ENCODE peak calls at places on chromosomes 3 and 15, in ten cellular contexts. One of them, this sample, is unnamed.

GRCh38 chr3:120652281-120652680 is 29.8 kb downstream of the HGD start:
- DNase-seq in tibial nerve: no peak
- DNase-seq in T-helper 17 cell: no peak
- DNase-seq in OCI-LY7: no peak
- DNase-seq in adipocyte: no peak
- DNase-seq in lung: no peak
- DNase-seq in neuronal stem cell: no peak
- DNase-seq in WERI-Rb-1: peak; percentile 40
- DNase-seq in HCT116: no peak
- DNase-seq in fibroblast of lung: no peak
- DNase-seq in this sample: no peak

GRCh38 chr3:13018039-13018431 is 55.2 kb downstream of the IQSEC1 start:
- DNase-seq in neuronal stem cell: no peak
- DNase-seq in tibial nerve: no peak
- DNase-seq in T-helper 17 cell: no peak
- DNase-seq in adipocyte: peak; percentile 30
- DNase-seq in fibroblast of lung: no peak
- DNase-seq in lung: no peak
- DNase-seq in WERI-Rb-1: peak; percentile 37
- DNase-seq in HCT116: no peak
- DNase-seq in OCI-LY7: no peak
- DNase-seq in this sample: no peak

GRCh38 chr3:70049761-70050160 is 50.2 kb downstream of the SAMMSON start:
- DNase-seq in OCI-LY7: no peak
- DNase-seq in adipocyte: peak; percentile 3
- DNase-seq in WERI-Rb-1: no peak
- DNase-seq in neuronal stem cell: no peak
- DNase-seq in HCT116: no peak
- DNase-seq in lung: no peak
- DNase-seq in tibial nerve: no peak
- DNase-seq in T-helper 17 cell: no peak
- DNase-seq in fibroblast of lung: peak; percentile 26
- DNase-seq in this sample: no peak

GRCh38 chr15:51401872-51402517 is 60.5 kb downstream of the GLDN start:
- DNase-seq in WERI-Rb-1: peak; percentile 64
- DNase-seq in tibial nerve: peak; percentile 33
- DNase-seq in T-helper 17 cell: no peak
- DNase-seq in OCI-LY7: no peak
- DNase-seq in neuronal stem cell: peak; percentile 39
- DNase-seq in adipocyte: peak; percentile 55
- DNase-seq in HCT116: no peak
- DNase-seq in fibroblast of lung: peak; percentile 24
- DNase-seq in lung: no peak
- DNase-seq in this sample: peak; percentile 58

GRCh38 chr3:42823351-42823750 is 14.1 kb downstream of the ACKR2 start:
- DNase-seq in T-helper 17 cell: no peak
- DNase-seq in fibroblast of lung: no peak
- DNase-seq in OCI-LY7: no peak
- DNase-seq in WERI-Rb-1: peak; percentile 47
- DNase-seq in HCT116: no peak
- DNase-seq in tibial nerve: no peak
- DNase-seq in adipocyte: no peak
- DNase-seq in lung: no peak
- DNase-seq in neuronal stem cell: no peak
- DNase-seq in this sample: no peak

GRCh38 chr3:31724681-31725080 is 192.0 kb downstream of the STT3B start:
- DNase-seq in lung: no peak
- DNase-seq in tibial nerve: no peak
- DNase-seq in adipocyte: no peak
- DNase-seq in fibroblast of lung: peak; percentile 13
- DNase-seq in HCT116: no peak
- DNase-seq in T-helper 17 cell: no peak
- DNase-seq in neuronal stem cell: no peak
- DNase-seq in OCI-LY7: peak; percentile 65
- DNase-seq in WERI-Rb-1: no peak
- DNase-seq in this sample: no peak

GRCh38 chr3:150421799-150422548 is 13.9 kb downstream of the TSC22D2 start:
- DNase-seq in tibial nerve: no peak
- DNase-seq in lung: no peak
- DNase-seq in T-helper 17 cell: no peak
- DNase-seq in OCI-LY7: no peak
- DNase-seq in fibroblast of lung: peak; percentile 69
- DNase-seq in HCT116: no peak
- DNase-seq in adipocyte: no peak
- DNase-seq in WERI-Rb-1: no peak
- DNase-seq in neuronal stem cell: no peak
- DNase-seq in this sample: no peak

GRCh38 chr15:33226559-33227181 is 32.2 kb upstream of the FMN1 start:
- DNase-seq in fibroblast of lung: peak; percentile 45
- DNase-seq in OCI-LY7: peak; percentile 76
- DNase-seq in WERI-Rb-1: peak; percentile 48
- DNase-seq in tibial nerve: peak; percentile 25
- DNase-seq in T-helper 17 cell: peak; percentile 54
- DNase-seq in adipocyte: peak; percentile 12
- DNase-seq in neuronal stem cell: no peak
- DNase-seq in lung: peak; percentile 51
- DNase-seq in HCT116: peak; percentile 70
- DNase-seq in this sample: no peak

GRCh38 chr3:54134713-54135112 is 12.4 kb downstream of the CACNA2D3 start:
- DNase-seq in WERI-Rb-1: no peak
- DNase-seq in neuronal stem cell: no peak
- DNase-seq in T-helper 17 cell: no peak
- DNase-seq in tibial nerve: no peak
- DNase-seq in HCT116: no peak
- DNase-seq in adipocyte: no peak
- DNase-seq in OCI-LY7: no peak
- DNase-seq in fibroblast of lung: no peak
- DNase-seq in lung: no peak
- DNase-seq in this sample: no peak

GRCh38 chr3:124263168-124263567 is 271.2 kb upstream of the ROPN1 start:
- DNase-seq in OCI-LY7: no peak
- DNase-seq in lung: no peak
- DNase-seq in adipocyte: peak; percentile 92
- DNase-seq in neuronal stem cell: no peak
- DNase-seq in HCT116: no peak
- DNase-seq in fibroblast of lung: peak; percentile 96
- DNase-seq in T-helper 17 cell: no peak
- DNase-seq in tibial nerve: no peak
- DNase-seq in WERI-Rb-1: no peak
- DNase-seq in this sample: no peak

GRCh38 chr3:170397579-170398177 is 21.0 kb upstream of the CLDN11 start:
- DNase-seq in fibroblast of lung: no peak
- DNase-seq in neuronal stem cell: no peak
- DNase-seq in OCI-LY7: no peak
- DNase-seq in WERI-Rb-1: no peak
- DNase-seq in tibial nerve: no peak
- DNase-seq in HCT116: no peak
- DNase-seq in T-helper 17 cell: no peak
- DNase-seq in lung: no peak
- DNase-seq in adipocyte: no peak
- DNase-seq in this sample: no peak

GRCh38 chr3:147493065-147493464 is 83.9 kb downstream of the ZIC1 start:
- DNase-seq in T-helper 17 cell: no peak
- DNase-seq in neuronal stem cell: no peak
- DNase-seq in OCI-LY7: no peak
- DNase-seq in fibroblast of lung: no peak
- DNase-seq in WERI-Rb-1: no peak
- DNase-seq in lung: no peak
- DNase-seq in adipocyte: no peak
- DNase-seq in tibial nerve: no peak
- DNase-seq in HCT116: no peak
- DNase-seq in this sample: no peak

GRCh38 chr15:20340331-20340811 is 201.2 kb downstream of the GOLGA6L6 start:
- DNase-seq in fibroblast of lung: no peak
- DNase-seq in lung: peak; percentile 64
- DNase-seq in T-helper 17 cell: peak; percentile 44
- DNase-seq in tibial nerve: no peak
- DNase-seq in HCT116: no peak
- DNase-seq in WERI-Rb-1: peak; percentile 38
- DNase-seq in neuronal stem cell: no peak
- DNase-seq in adipocyte: peak; percentile 20
- DNase-seq in OCI-LY7: no peak
- DNase-seq in this sample: peak; percentile 22

GRCh38 chr15:55588070-55588817 is at the start of gene PYGO1:
- DNase-seq in tibial nerve: peak; percentile 27
- DNase-seq in adipocyte: peak; percentile 88
- DNase-seq in fibroblast of lung: peak; percentile 74
- DNase-seq in WERI-Rb-1: peak; percentile 72
- DNase-seq in neuronal stem cell: peak; percentile 71
- DNase-seq in OCI-LY7: no peak
- DNase-seq in T-helper 17 cell: no peak
- DNase-seq in lung: peak; percentile 57
- DNase-seq in HCT116: no peak
- DNase-seq in this sample: peak; percentile 79

GRCh38 chr3:172315401-172316091 is 132.7 kb downstream of the GHSR start:
- DNase-seq in neuronal stem cell: no peak
- DNase-seq in fibroblast of lung: peak; percentile 81
- DNase-seq in WERI-Rb-1: no peak
- DNase-seq in T-helper 17 cell: no peak
- DNase-seq in OCI-LY7: no peak
- DNase-seq in lung: peak; percentile 49
- DNase-seq in HCT116: peak; percentile 35
- DNase-seq in adipocyte: peak; percentile 39
- DNase-seq in tibial nerve: no peak
- DNase-seq in this sample: no peak

GRCh38 chr15:67882487-67883227 is 42.8 kb upstream of the RNU6-1 start:
- DNase-seq in adipocyte: peak; percentile 19
- DNase-seq in WERI-Rb-1: no peak
- DNase-seq in lung: no peak
- DNase-seq in HCT116: no peak
- DNase-seq in T-helper 17 cell: no peak
- DNase-seq in neuronal stem cell: no peak
- DNase-seq in tibial nerve: no peak
- DNase-seq in OCI-LY7: peak; percentile 67
- DNase-seq in fibroblast of lung: no peak
- DNase-seq in this sample: no peak

GRCh38 chr15:36481156-36481555 is 98.3 kb upstream of the CDIN1 start:
- DNase-seq in fibroblast of lung: no peak
- DNase-seq in HCT116: no peak
- DNase-seq in adipocyte: no peak
- DNase-seq in lung: no peak
- DNase-seq in OCI-LY7: no peak
- DNase-seq in WERI-Rb-1: no peak
- DNase-seq in T-helper 17 cell: no peak
- DNase-seq in tibial nerve: no peak
- DNase-seq in neuronal stem cell: no peak
- DNase-seq in this sample: no peak

GRCh38 chr3:118055381-118055780 is 979.3 kb downstream of the IGSF11 start:
- DNase-seq in tibial nerve: no peak
- DNase-seq in HCT116: no peak
- DNase-seq in OCI-LY7: no peak
- DNase-seq in fibroblast of lung: no peak
- DNase-seq in neuronal stem cell: no peak
- DNase-seq in T-helper 17 cell: no peak
- DNase-seq in WERI-Rb-1: no peak
- DNase-seq in adipocyte: peak; percentile 72
- DNase-seq in lung: no peak
- DNase-seq in this sample: no peak
- H3K9me3 ChIP-seq in tibial nerve: no peaks in the 10 kb centered on the region
- H3K9me3 ChIP-seq in HCT116: no peaks in the 10 kb centered on the region
- H3K9me3 ChIP-seq in OCI-LY7: no peaks in the 10 kb centered on the region
- H3K9me3 ChIP-seq in fibroblast of lung: no peaks in the 10 kb centered on the region
- H3K9me3 ChIP-seq in neuronal stem cell: no peaks in the 10 kb centered on the region
- H3K9me3 ChIP-seq in T-helper 17 cell: no peaks in the 10 kb centered on the region
- H3K9me3 ChIP-seq in WERI-Rb-1: no peaks in the 10 kb centered on the region
- H3K9me3 ChIP-seq in adipocyte: peaks cover 5% of the 10 kb centered on the region
- H3K9me3 ChIP-seq in lung: no peaks in the 10 kb centered on the region
- H3K9me3 ChIP-seq in this sample: no peaks in the 10 kb centered on the region

DNA sequence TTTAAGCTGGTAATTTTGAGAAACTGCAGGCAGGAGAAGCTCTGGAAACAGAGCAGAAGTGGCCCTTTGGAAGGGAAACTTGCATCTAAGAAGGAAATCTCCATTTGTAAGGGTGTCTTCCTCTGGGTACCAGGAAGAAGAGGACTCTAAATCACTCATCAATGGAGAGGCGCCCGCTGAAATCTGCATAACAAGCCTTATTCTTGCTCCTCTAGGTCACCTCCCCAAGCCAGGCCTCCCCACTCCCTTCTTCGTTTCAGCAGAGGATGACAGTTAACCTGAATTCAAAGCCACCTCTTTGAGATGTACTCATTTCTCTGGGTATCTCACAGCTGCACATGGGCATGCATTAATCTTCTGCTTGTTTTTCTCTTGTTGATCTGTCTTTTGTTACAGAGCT is 51.6 kb downstream of the GABRB3 start:
- DNase-seq in adipocyte: no peak
- DNase-seq in fibroblast of lung: no peak
- DNase-seq in T-helper 17 cell: no peak
- DNase-seq in lung: no peak
- DNase-seq in OCI-LY7: no peak
- DNase-seq in tibial nerve: no peak
- DNase-seq in neuronal stem cell: no peak
- DNase-seq in HCT116: no peak
- DNase-seq in WERI-Rb-1: no peak
- DNase-seq in this sample: no peak
- H3K9me3 ChIP-seq in adipocyte: no peaks in the 10 kb centered on the region
- H3K9me3 ChIP-seq in fibroblast of lung: no peaks in the 10 kb centered on the region
- H3K9me3 ChIP-seq in T-helper 17 cell: no peaks in the 10 kb centered on the region
- H3K9me3 ChIP-seq in lung: no peaks in the 10 kb centered on the region
- H3K9me3 ChIP-seq in OCI-LY7: no peaks in the 10 kb centered on the region
- H3K9me3 ChIP-seq in tibial nerve: no peaks in the 10 kb centered on the region
- H3K9me3 ChIP-seq in neuronal stem cell: no peaks in the 10 kb centered on the region
- H3K9me3 ChIP-seq in HCT116: peaks cover 18% of the 10 kb centered on the region
- H3K9me3 ChIP-seq in WERI-Rb-1: no peaks in the 10 kb centered on the region
- H3K9me3 ChIP-seq in this sample: no peaks in the 10 kb centered on the region

GRCh38 chr15:27214032-27214431 is 243.1 kb downstream of the GABRG3 start:
- DNase-seq in WERI-Rb-1: no peak
- DNase-seq in T-helper 17 cell: no peak
- DNase-seq in neuronal stem cell: no peak
- DNase-seq in lung: no peak
- DNase-seq in OCI-LY7: no peak
- DNase-seq in fibroblast of lung: peak; percentile 11
- DNase-seq in HCT116: no peak
- DNase-seq in tibial nerve: no peak
- DNase-seq in adipocyte: no peak
- DNase-seq in this sample: no peak

DNA sequence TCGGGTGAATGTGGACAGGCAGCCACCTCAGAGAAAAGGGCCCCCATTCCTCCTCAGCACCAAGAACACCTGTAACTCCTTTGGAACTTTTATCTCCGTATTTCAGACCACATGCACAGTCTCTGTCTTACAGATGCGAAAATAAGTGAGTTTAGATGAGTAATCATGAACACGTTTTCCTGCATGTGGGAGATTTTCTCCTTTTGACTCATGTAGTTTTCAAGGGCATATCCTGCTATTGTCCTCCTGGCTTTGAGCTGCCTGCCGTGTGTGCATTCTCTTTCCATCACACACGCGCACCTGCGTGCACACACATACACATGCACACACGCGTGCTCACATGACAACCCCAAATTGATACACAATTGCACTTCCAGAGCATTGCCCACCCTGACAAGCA is 239.2 kb downstream of the GABRG3 start:
- DNase-seq in WERI-Rb-1: no peak
- DNase-seq in neuronal stem cell: no peak
- DNase-seq in fibroblast of lung: peak; percentile 47
- DNase-seq in adipocyte: no peak
- DNase-seq in lung: no peak
- DNase-seq in HCT116: no peak
- DNase-seq in T-helper 17 cell: no peak
- DNase-seq in tibial nerve: no peak
- DNase-seq in OCI-LY7: no peak
- DNase-seq in this sample: no peak
- H3K9me3 ChIP-seq in WERI-Rb-1: peaks cover 4% of the 10 kb centered on the region
- H3K9me3 ChIP-seq in neuronal stem cell: peaks cover 2% of the 10 kb centered on the region
- H3K9me3 ChIP-seq in fibroblast of lung: no peaks in the 10 kb centered on the region
- H3K9me3 ChIP-seq in adipocyte: peaks cover 5% of the 10 kb centered on the region
- H3K9me3 ChIP-seq in lung: no peaks in the 10 kb centered on the region
- H3K9me3 ChIP-seq in HCT116: peaks cover 16% of the 10 kb centered on the region
- H3K9me3 ChIP-seq in T-helper 17 cell: no peaks in the 10 kb centered on the region
- H3K9me3 ChIP-seq in tibial nerve: no peaks in the 10 kb centered on the region
- H3K9me3 ChIP-seq in OCI-LY7: no peaks in the 10 kb centered on the region
- H3K9me3 ChIP-seq in this sample: no peaks in the 10 kb centered on the region

GRCh38 chr3:22249658-22250057 is 498.6 kb upstream of the ZNF385D start:
- DNase-seq in HCT116: no peak
- DNase-seq in lung: no peak
- DNase-seq in WERI-Rb-1: no peak
- DNase-seq in OCI-LY7: no peak
- DNase-seq in adipocyte: no peak
- DNase-seq in neuronal stem cell: no peak
- DNase-seq in T-helper 17 cell: no peak
- DNase-seq in fibroblast of lung: no peak
- DNase-seq in tibial nerve: no peak
- DNase-seq in this sample: no peak
- H3K9me3 ChIP-seq in HCT116: no peaks in the 10 kb centered on the region
- H3K9me3 ChIP-seq in lung: peaks cover 6% of the 10 kb centered on the region
- H3K9me3 ChIP-seq in WERI-Rb-1: no peaks in the 10 kb centered on the region
- H3K9me3 ChIP-seq in OCI-LY7: no peaks in the 10 kb centered on the region
- H3K9me3 ChIP-seq in adipocyte: no peaks in the 10 kb centered on the region
- H3K9me3 ChIP-seq in neuronal stem cell: no peaks in the 10 kb centered on the region
- H3K9me3 ChIP-seq in T-helper 17 cell: no peaks in the 10 kb centered on the region
- H3K9me3 ChIP-seq in fibroblast of lung: no peaks in the 10 kb centered on the region
- H3K9me3 ChIP-seq in tibial nerve: no peaks in the 10 kb centered on the region
- H3K9me3 ChIP-seq in this sample: no peaks in the 10 kb centered on the region